ENCODE peak calls at places on chromosomes 5 and 9, in six cellular contexts. X is stomach, W is transverse colon, J is HepG2, F is SK-N-SH, R is GM23338. U is an unnamed sample.

GRCh38 chr5:159849437-159850191 is 66.7 kb upstream of the ADRA1B start:
- DNase-seq in X (no peak), W (no peak), J (no peak), F (no peak), R (no peak), U (no peak)

GRCh38 chr9:114035845-114036785 is 42.0 kb downstream of the AMBP start:
- DNase-seq in X (no peak), W (no peak), J (no peak), F (no peak), R (no peak), U (no peak)

GRCh38 chr5:148290271-148291195 is 21.7 kb upstream of the SPINK7 start:
- DNase-seq in X (no peak), W (no peak), J (peak; percentile 21), F (peak; percentile 16), R (peak; percentile 79), U (no peak)

GRCh38 chr5:75142566-75143136 is 90.3 kb upstream of the GCNT4 start:
- DNase-seq in X (no peak), W (no peak), J (no peak), F (no peak), R (peak; percentile 13), U (no peak)

GRCh38 chr9:116134981-116135380 is 18.6 kb upstream of the PAPPA start:
- DNase-seq in X (no peak), W (no peak), J (no peak), F (no peak), R (no peak), U (no peak)

GRCh38 chr5:54176066-54176835 is 134.1 kb downstream of the ARL15 start:
- DNase-seq in X (no peak), W (no peak), J (no peak), F (no peak), R (no peak), U (no peak)

GRCh38 chr9:94002316-94003140 is 47.4 kb upstream of the BARX1 start:
- DNase-seq in X (peak; percentile 56), W (peak; percentile 16), J (peak; percentile 61), F (peak; percentile 46), R (peak; percentile 86), U (peak; percentile 20)

GRCh38 chr5:36685631-36686147 is 79.3 kb downstream of the SLC1A3 start:
- DNase-seq in X (no peak), W (no peak), J (no peak), F (no peak), R (no peak), U (no peak)

GRCh38 chr5:125375143-125375542 is 628.7 kb upstream of the ZNF608 start:
- DNase-seq in X (no peak), W (no peak), J (no peak), F (no peak), R (no peak), U (no peak)

GRCh38 chr5:134242146-134242545 is 16.3 kb upstream of the PPP2CA start:
- DNase-seq in X (no peak), W (peak; percentile 16), J (peak; percentile 67), F (no peak), R (no peak), U (no peak)

GRCh38 chr5:126801992-126802294 is 25.0 kb downstream of the LMNB1 start:
- DNase-seq in X (no peak), W (no peak), J (peak; percentile 20), F (peak; percentile 24), R (no peak), U (peak; percentile 12)

GRCh38 chr5:168723037-168723436 is 143.9 kb upstream of the PANK3 start:
- DNase-seq in X (no peak), W (no peak), J (no peak), F (no peak), R (no peak), U (no peak)

GRCh38 chr5:133945561-133945960 is 22.9 kb downstream of the C5orf15 start:
- DNase-seq in X (no peak), W (no peak), J (no peak), F (no peak), R (no peak), U (no peak)

GRCh38 chr5:175734016-175734415 is 76.1 kb downstream of the HRH2 start:
- DNase-seq in X (no peak), W (no peak), J (no peak), F (no peak), R (no peak), U (no peak)

GRCh38 chr9:97923529-97924108 is 1.3 kb upstream of the TRMO start:
- DNase-seq in X (peak; percentile 79), W (peak; percentile 85), J (peak; percentile 78), F (peak; percentile 59), R (peak; percentile 81), U (peak; percentile 64)

GRCh38 chr9:136711751-136712689 is at the start of gene DIPK1B:
- DNase-seq in X (no peak), W (no peak), J (no peak), F (peak; percentile 100), R (peak; percentile 79), U (no peak)

GRCh38 chr5:57887851-57888621 is 405.4 kb upstream of the ACTBL2 start:
- DNase-seq in X (peak; percentile 34), W (peak; percentile 42), J (peak; percentile 23), F (peak; percentile 61), R (peak; percentile 74), U (peak; percentile 27)

GRCh38 chr5:140322751-140323731 is 20.1 kb upstream of the PFDN1 start:
- DNase-seq in X (peak; percentile 84), W (no peak), J (peak; percentile 72), F (no peak), R (peak; percentile 9), U (no peak)

GRCh38 chr5:168624850-168625357 is 45.7 kb upstream of the PANK3 start:
- DNase-seq in X (no peak), W (no peak), J (peak; percentile 93), F (no peak), R (no peak), U (no peak)

GRCh38 chr9:117088786-117089185 is 326.1 kb downstream of the ASTN2 start:
- DNase-seq in X (no peak), W (no peak), J (no peak), F (no peak), R (no peak), U (no peak)

GRCh38 chr9:13971910-13972655 is 341.9 kb downstream of the NFIB start:
- DNase-seq in X (no peak), W (no peak), J (no peak), F (no peak), R (no peak), U (no peak)

GRCh38 chr5:173629628-173630027 is 13.2 kb upstream of the BOD1 start:
- DNase-seq in X (no peak), W (no peak), J (no peak), F (peak; percentile 56), R (peak; percentile 79), U (no peak)

GRCh38 chr5:1485320-1486118 is 38.2 kb downstream of the LPCAT1 start:
- DNase-seq in X (no peak), W (no peak), J (no peak), F (no peak), R (no peak), U (no peak)
- TF ChIP-seq POLR2AphosphoS5 in X (no peak), W (no peak), J (no peak), F (no peak), R (no peak), U (no peak)

GRCh38 chr9:23779220-23779619 is 46.8 kb downstream of the ELAVL2 start:
- DNase-seq in X (no peak), W (peak; percentile 29), J (no peak), F (no peak), R (peak; percentile 66), U (no peak)

GRCh38 chr9:23777328-23777727 is 48.7 kb downstream of the ELAVL2 start:
- DNase-seq in X (no peak), W (no peak), J (no peak), F (no peak), R (no peak), U (no peak)

GRCh38 chr9:23784962-23785361 is 41.1 kb downstream of the ELAVL2 start:
- DNase-seq in X (no peak), W (no peak), J (no peak), F (no peak), R (no peak), U (no peak)

GRCh38 chr9:23783509-23783908 is 42.5 kb downstream of the ELAVL2 start:
- DNase-seq in X (no peak), W (no peak), J (no peak), F (peak; percentile 66), R (no peak), U (no peak)

DNA sequence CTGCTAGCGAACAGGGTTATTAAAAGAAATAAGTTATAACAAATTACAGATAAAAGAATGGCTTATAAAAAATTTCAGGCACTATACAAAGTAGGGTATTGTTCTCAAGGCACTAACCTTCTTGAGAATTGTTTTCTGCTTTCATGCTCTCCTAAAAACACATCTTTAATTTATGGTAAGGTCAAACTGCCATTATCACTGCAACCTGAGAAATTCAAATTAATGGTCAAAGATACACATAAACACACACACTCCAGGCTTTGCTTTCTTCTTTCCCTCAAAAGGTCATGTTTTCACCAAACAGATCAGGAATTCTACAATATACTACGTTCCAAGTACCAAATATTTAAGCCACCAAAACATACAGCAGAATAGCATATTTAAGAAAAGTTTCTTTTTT is 44.9 kb downstream of the ELAVL2 start:
- DNase-seq in X (no peak), W (no peak), J (no peak), F (no peak), R (no peak), U (no peak)
- TF ChIP-seq POLR2AphosphoS5 in X (no peak), W (no peak), J (no peak), F (no peak), R (no peak), U (no peak)

DNA sequence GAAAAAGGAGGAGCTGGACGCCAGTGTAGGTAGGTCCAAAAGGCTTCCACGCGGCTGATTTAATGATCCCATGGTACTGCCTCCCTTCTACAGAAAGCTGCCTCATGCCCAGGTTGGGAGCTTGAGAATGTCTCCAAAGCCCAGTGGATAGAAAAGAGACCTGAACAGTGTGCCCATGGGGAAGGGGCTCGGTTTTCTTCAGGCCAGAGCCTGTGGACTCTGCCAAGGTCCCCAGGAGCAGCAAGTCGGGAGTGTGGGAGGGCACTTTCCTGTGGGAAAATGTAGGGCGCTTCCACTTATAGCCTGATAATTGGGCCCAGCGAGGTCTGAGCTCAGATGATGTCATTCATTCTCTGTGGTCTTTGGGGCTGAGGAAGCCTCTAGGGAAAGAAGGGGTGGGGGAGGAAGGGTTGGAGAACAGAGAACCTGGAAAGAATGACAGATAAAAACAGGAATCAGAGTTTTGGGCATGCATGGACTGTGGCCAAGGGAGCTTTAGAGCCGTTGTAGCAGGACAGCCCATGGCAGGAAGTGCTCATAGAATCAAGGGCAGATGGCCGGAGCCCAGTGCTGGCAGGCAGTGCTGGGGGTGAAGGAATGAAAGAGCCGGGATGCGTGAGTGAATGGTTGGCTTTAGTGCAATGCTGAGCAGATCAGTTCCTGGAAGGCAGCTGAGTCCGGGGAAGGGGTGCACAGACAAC is 42.5 kb upstream of the SH3PXD2B start:
- DNase-seq in X (no peak), W (no peak), J (no peak), F (peak; percentile 53), R (no peak), U (no peak)
- TF ChIP-seq POLR2AphosphoS5 in X (no peak), W (no peak), J (no peak), F (no peak), R (no peak), U (no peak)

DNA sequence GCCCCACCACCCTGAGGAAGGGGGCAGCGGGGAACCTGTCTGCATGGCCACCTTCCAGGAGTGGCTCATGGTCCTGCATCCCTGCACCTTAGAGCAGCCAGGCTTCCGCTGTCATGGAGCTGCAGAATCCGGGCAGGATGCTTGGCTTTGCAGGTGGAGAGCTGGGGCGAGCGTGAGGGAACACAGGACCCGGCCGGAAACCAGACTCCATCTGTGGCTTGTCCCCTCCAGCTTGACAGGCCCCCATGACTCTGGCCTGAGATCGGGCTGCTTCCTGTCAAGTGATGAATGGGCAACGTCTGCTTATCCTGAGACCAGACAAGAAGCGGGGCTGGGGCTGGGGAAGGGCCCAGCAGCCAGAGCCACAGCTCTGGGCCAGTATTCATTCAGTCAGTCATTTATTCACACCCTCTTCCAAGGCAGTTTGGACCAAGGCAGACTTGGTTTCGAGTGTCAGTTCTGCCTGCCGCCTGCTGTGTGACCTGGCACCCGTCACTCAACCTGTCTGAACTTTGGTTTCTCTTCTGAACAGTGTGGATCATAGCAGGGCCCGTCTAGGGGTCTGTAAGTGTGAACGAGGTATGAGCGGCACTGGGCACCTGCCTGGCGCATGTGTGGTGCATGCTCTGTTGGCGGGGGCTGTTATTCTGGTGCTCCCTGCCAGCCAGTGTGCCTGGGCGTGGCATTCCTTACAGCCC is 37.5 kb downstream of the NEK6 start:
- DNase-seq in X (no peak), W (peak; percentile 33), J (no peak), F (peak; percentile 92), R (no peak), U (no peak)
- TF ChIP-seq POLR2AphosphoS5 in X (no peak), W (no peak), J (no peak), F (no peak), R (no peak), U (no peak)

U was measured in Panc1.